ENCODE peak calls at places on chromosome 9, in nine cellular contexts. R is CD8-positive, alpha-beta T cell; N is GM12865; H is choroid plexus epithelial cell; B is lower leg skin; W is lung; G is MM.1S; F is AG09309; E is coronary artery. X is an unnamed sample.

GRCh38 chr9:78032599-78033457 is 1.2 kb upstream of the GNAQ start:
- DNase-seq in E (no peak), N (no peak), G (peak; percentile 45), R (no peak), W (no peak), F (no peak), B (peak; percentile 32), H (no peak), X (no peak)

GRCh38 chr9:18786196-18786595 is 246.8 kb downstream of the SAXO1 start:
- DNase-seq in H (no peak), B (no peak), W (no peak), G (no peak), F (no peak), R (no peak), E (no peak), N (no peak), X (no peak)

GRCh38 chr9:3490957-3491356 is 34.8 kb downstream of the RFX3 start:
- DNase-seq in E (no peak), N (no peak), G (no peak), R (no peak), F (no peak), B (no peak), H (no peak), W (no peak), X (no peak)

GRCh38 chr9:96031366-96031824 is 155.9 kb downstream of the ERCC6L2 start:
- DNase-seq in G (no peak), R (no peak), F (no peak), B (no peak), N (no peak), H (no peak), E (peak; percentile 92), W (peak; percentile 60), X (no peak)

GRCh38 chr9:128625391-128626145 is 31.1 kb downstream of the DYNC2I2 start:
- DNase-seq in H (no peak), R (no peak), W (no peak), B (no peak), G (no peak), E (no peak), F (no peak), N (no peak), X (no peak)

GRCh38 chr9:134351777-134352176 is 25.5 kb downstream of the RXRA start:
- DNase-seq in H (no peak), R (no peak), W (no peak), N (no peak), B (no peak), G (no peak), E (no peak), F (no peak), X (no peak)

GRCh38 chr9:130138791-130139190 is 33.4 kb upstream of the NCS1 start:
- DNase-seq in N (no peak), F (peak; percentile 89), G (no peak), W (peak; percentile 42), R (no peak), B (peak; percentile 68), E (no peak), H (peak; percentile 97), X (peak; percentile 76)

GRCh38 chr9:98708933-98709911 is at the start of gene GABBR2:
- DNase-seq in H (no peak), F (no peak), W (no peak), N (no peak), G (no peak), R (no peak), B (no peak), E (no peak), X (no peak)

GRCh38 chr9:14018061-14018460 is 295.9 kb downstream of the NFIB start:
- DNase-seq in W (no peak), E (no peak), G (no peak), F (no peak), N (no peak), B (peak; percentile 45), R (no peak), H (peak; percentile 83), X (no peak)

GRCh38 chr9:130391863-130392262 is 52.9 kb upstream of the ASS1 start:
- DNase-seq in R (no peak), W (no peak), E (no peak), B (no peak), G (no peak), F (no peak), H (no peak), N (no peak), X (no peak)

GRCh38 chr9:128115187-128116103 is 12.1 kb downstream of the PTGES2 start:
- DNase-seq in G (no peak), F (no peak), R (no peak), N (peak; percentile 84), W (no peak), E (no peak), H (no peak), B (no peak), X (no peak)

GRCh38 chr9:72635197-72635596 is 113.8 kb downstream of the TMC1 start:
- DNase-seq in B (no peak), R (no peak), G (peak; percentile 91), H (no peak), N (peak; percentile 88), F (no peak), W (no peak), E (no peak), X (no peak)

GRCh38 chr9:2630158-2630557 is 8.6 kb downstream of the VLDLR start:
- DNase-seq in R (no peak), G (no peak), F (no peak), N (no peak), E (no peak), W (no peak), H (no peak), B (no peak), X (no peak)

GRCh38 chr9:27888661-27889295 is 315.5 kb upstream of the C9orf72 start:
- DNase-seq in R (no peak), B (no peak), H (peak; percentile 14), E (no peak), F (no peak), G (peak; percentile 64), W (no peak), N (peak; percentile 50), X (peak; percentile 3)

GRCh38 chr9:38031594-38031993 is 37.4 kb downstream of the SHB start:
- DNase-seq in E (no peak), F (no peak), N (no peak), H (no peak), B (no peak), R (no peak), G (no peak), W (no peak), X (no peak)

GRCh38 chr9:7186175-7186574 is 428.4 kb downstream of the KDM4C start:
- DNase-seq in H (peak; percentile 65), G (peak; percentile 29), E (no peak), B (no peak), N (peak; percentile 50), F (no peak), W (no peak), R (no peak), X (peak; percentile 11)

GRCh38 chr9:78866228-78867132 is 569.6 kb downstream of the PSAT1 start:
- DNase-seq in F (peak; percentile 94), N (no peak), B (no peak), W (no peak), E (no peak), G (no peak), H (peak; percentile 84), R (no peak), X (peak; percentile 77)

DNA sequence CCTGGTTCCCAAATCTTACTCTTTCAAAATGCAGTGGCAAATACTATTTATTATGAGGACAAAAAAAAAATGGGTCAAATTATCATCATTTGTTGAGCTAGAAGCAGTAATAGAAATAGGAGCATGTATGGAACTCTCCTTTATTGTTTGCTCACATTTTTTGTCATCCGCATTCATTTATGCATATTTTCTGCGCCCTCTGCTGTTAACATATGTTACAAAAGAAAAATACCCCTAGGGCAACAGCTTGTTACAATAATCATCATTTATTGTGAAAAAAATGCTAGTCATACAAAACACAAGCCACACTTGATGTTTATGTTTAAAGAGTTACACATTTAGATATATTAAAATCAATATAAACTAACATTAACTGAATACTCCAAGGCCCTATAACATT is 328.2 kb downstream of the TUSC1 start:
- DNase-seq in B (no peak), E (no peak), N (no peak), G (no peak), R (no peak), F (no peak), W (no peak), H (no peak), X (no peak)
- TF ChIP-seq CTCF in B (no peak), E (no peak), N (no peak), G (no peak), R (no peak), F (no peak), W (no peak), H (no peak), X (no peak)

GRCh38 chr9:122374885-122375420 is 4.1 kb downstream of the PTGS1 start:
- DNase-seq in H (peak; percentile 68), G (no peak), E (no peak), N (no peak), F (no peak), B (peak; percentile 49), R (no peak), W (no peak), X (peak; percentile 75)
- H3K4me3 ChIP-seq in H (no peak overlapping the region), G (no peak overlapping the region), E (peak overlapping the region; percentile 51), N (no peak overlapping the region), F (no peak overlapping the region), B (no peak overlapping the region), R (no peak overlapping the region), W (no peak overlapping the region), X (peak overlapping the region; percentile 57)

DNA sequence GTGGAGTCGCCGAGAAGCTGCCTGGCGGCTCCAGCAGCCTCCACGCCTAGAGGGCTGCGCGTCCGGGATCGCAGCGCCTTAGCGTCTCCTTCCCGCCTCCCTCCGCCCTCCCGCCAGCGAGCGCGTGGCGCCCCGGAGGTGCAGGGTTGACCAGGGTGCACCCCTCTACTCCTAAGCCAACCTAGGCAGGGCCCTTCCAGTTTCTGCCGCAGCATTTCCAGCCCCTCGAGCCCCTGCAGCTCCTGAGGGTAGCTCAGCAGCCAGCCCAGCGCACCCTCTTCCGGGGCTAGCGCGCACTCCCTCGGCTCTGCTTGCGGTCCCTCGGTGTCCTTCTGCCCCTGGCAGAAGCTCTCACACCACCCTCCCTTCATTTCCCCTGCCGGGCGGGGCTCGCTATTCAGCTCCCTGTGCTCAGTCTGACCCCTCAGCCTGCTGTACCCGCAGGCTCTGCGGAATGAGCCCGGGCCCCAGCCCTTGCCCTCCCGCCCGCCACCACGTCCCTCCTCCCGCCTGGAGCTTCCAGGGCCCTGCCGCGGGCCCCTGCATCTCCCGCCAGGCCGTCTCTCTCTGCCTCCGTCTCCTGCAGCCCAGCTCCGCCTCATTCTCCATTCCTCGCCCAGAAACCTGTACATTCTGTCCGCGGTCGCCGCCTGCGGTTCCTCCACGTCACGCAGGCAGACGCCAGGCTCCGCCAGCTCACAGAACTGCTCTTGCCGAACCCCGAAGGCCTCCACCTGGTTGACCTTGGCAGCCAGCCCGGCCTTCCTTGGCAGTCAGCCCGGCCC is 61.8 kb downstream of the SPATA31C2 start:
- DNase-seq in R (peak; percentile 6), N (no peak), H (peak; percentile 99), W (peak; percentile 85), E (no peak), B (peak; percentile 31), G (peak; percentile 39), F (no peak), X (no peak)
- TF ChIP-seq CTCF in R (no peak), N (no peak), H (peak; percentile 6), W (no peak), E (no peak), B (no peak), G (no peak), F (peak; percentile 38), X (no peak)

DNA sequence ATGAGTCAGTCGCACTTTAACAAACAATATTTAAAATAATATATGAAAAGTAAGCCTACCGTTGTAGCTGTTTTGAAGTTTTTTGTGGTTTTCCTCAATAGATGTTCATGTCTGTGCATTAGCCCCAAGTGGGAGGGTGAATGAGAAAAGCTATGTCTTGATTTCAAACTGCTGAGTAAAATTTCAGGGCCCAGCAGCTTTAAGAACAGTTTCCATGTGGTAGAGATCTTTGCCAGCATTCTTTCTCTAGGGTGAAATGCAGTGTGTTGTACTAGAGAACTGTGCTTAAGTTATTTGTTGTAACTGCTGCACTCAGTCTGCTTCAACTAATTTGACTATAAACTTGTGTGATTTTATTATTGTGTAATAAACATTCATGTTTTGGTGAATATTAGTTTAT is at the start of gene OGN:
- DNase-seq in N (no peak), F (no peak), E (no peak), W (no peak), G (no peak), B (no peak), R (no peak), H (peak; percentile 70), X (no peak)
- H3K4me3 ChIP-seq in N (no peak within 1 kb of the TSS), F (no peak within 1 kb of the TSS), E (peak within 1 kb of the TSS; percentile 66), W (no peak within 1 kb of the TSS), G (no peak within 1 kb of the TSS), B (no peak within 1 kb of the TSS), R (no peak within 1 kb of the TSS), H (no peak within 1 kb of the TSS), X (no peak within 1 kb of the TSS)